ENCODE peak calls at places on chromosomes 7 and 10, in four cellular contexts. E, T, Y and S are unnamed samples.

GRCh38 chr7:100895956-100896742 is 461 bp upstream of the ACHE start:
- DNase-seq in Y (peak; percentile 50), T (peak; percentile 84), E (peak; percentile 82), S (peak; percentile 60)

GRCh38 chr10:132292287-132292971 is 15.3 kb downstream of the STK32C start:
- DNase-seq in E (peak; percentile 25), T (no peak), Y (no peak), S (no peak)

GRCh38 chr10:4947635-4948596 is 15.3 kb upstream of the AKR1C1 start:
- DNase-seq in Y (no peak), E (no peak), T (no peak), S (no peak)

GRCh38 chr10:110967009-110967630 is 47.7 kb downstream of the SHOC2 start:
- DNase-seq in E (no peak), Y (no peak), T (no peak), S (no peak)

GRCh38 chr7:137619181-137619580 is 227.6 kb downstream of the DGKI start:
- DNase-seq in T (no peak), E (no peak), Y (no peak), S (no peak)

GRCh38 chr10:26215923-26216576 is 524 bp upstream of the GAD2 start:
- DNase-seq in T (peak; percentile 50), Y (peak; percentile 20), E (no peak), S (no peak)

GRCh38 chr7:106829496-106829895 is 35.6 kb upstream of the PIK3CG start:
- DNase-seq in E (no peak), Y (no peak), T (no peak), S (no peak)

GRCh38 chr10:33163941-33164824 is 170.3 kb downstream of the NRP1 start:
- DNase-seq in Y (no peak), T (no peak), E (no peak), S (no peak)

GRCh38 chr10:15163261-15163864 is 5.1 kb downstream of the NMT2 start:
- DNase-seq in T (no peak), Y (no peak), E (no peak), S (no peak)

GRCh38 chr7:132573237-132573636 is 3.0 kb downstream of the PLXNA4 start:
- DNase-seq in Y (no peak), E (no peak), T (no peak), S (no peak)

GRCh38 chr10:95560288-95561199 is 627 bp downstream of the SORBS1 start:
- DNase-seq in Y (peak; percentile 47), E (peak; percentile 73), T (peak; percentile 69), S (peak; percentile 41)

GRCh38 chr10:82609845-82610244 is 734.9 kb downstream of the NRG3 start:
- DNase-seq in Y (no peak), E (no peak), T (peak; percentile 28), S (no peak)

GRCh38 chr10:117878626-117879025 is 168.1 kb downstream of the RAB11FIP2 start:
- DNase-seq in T (no peak), E (no peak), Y (no peak), S (no peak)

GRCh38 chr7:477626-478220 is 41.9 kb downstream of the PDGFA start:
- DNase-seq in T (no peak), Y (no peak), E (peak; percentile 29), S (peak; percentile 22)

GRCh38 chr10:1620803-1621202 is 116.5 kb downstream of the ADARB2 start:
- DNase-seq in Y (no peak), T (no peak), E (no peak), S (no peak)

GRCh38 chr10:10786334-10787090 is 231.2 kb upstream of the CELF2 start:
- DNase-seq in T (no peak), E (no peak), Y (no peak), S (no peak)

GRCh38 chr10:17416442-17417211 is 37.8 kb downstream of the ST8SIA6 start:
- DNase-seq in Y (no peak), E (no peak), T (no peak), S (no peak)

GRCh38 chr7:29527709-29528108 is 35.9 kb upstream of the PRR15 start:
- DNase-seq in Y (no peak), T (no peak), E (no peak), S (no peak)

GRCh38 chr10:10053051-10053450 is 964.6 kb upstream of the CELF2 start:
- DNase-seq in E (no peak), Y (no peak), T (no peak), S (no peak)

GRCh38 chr10:113533801-113534200 is 19.1 kb upstream of the HABP2 start:
- DNase-seq in T (no peak), Y (no peak), E (no peak), S (no peak)

GRCh38 chr10:42743697-42744096 is 38.9 kb upstream of the BMS1 start:
- DNase-seq in T (no peak), Y (no peak), E (no peak), S (no peak)

GRCh38 chr10:71014021-71014782 is 125.8 kb upstream of the PCBD1 start:
- DNase-seq in Y (peak; percentile 68), E (no peak), T (peak; percentile 53), S (no peak)

GRCh38 chr10:110918633-110919348 is at the start of gene BBIP1:
- DNase-seq in E (peak; percentile 98), Y (peak; percentile 96), T (peak; percentile 89), S (no peak)

GRCh38 chr10:50469288-50469687 is 154.5 kb downstream of the SGMS1 start:
- DNase-seq in Y (no peak), E (no peak), T (no peak), S (no peak)

GRCh38 chr7:14687777-14688176 is 214.8 kb downstream of the DGKB start:
- DNase-seq in E (no peak), T (peak; percentile 68), Y (no peak), S (no peak)

GRCh38 chr7:157272351-157273207 is 64.2 kb upstream of the DNAJB6 start:
- DNase-seq in T (peak; percentile 47), E (no peak), Y (no peak), S (no peak)

GRCh38 chr7:1021366-1021765 is 23.0 kb upstream of the GPR146 start:
- DNase-seq in Y (no peak), T (no peak), E (no peak), S (no peak)

GRCh38 chr7:93039282-93039681 is 78.5 kb downstream of the SAMD9 start:
- DNase-seq in T (no peak), E (no peak), Y (no peak), S (no peak)

GRCh38 chr7:41148521-41148951 is 554.4 kb downstream of the INHBA start:
- DNase-seq in Y (no peak), T (no peak), E (no peak), S (no peak)

DNA sequence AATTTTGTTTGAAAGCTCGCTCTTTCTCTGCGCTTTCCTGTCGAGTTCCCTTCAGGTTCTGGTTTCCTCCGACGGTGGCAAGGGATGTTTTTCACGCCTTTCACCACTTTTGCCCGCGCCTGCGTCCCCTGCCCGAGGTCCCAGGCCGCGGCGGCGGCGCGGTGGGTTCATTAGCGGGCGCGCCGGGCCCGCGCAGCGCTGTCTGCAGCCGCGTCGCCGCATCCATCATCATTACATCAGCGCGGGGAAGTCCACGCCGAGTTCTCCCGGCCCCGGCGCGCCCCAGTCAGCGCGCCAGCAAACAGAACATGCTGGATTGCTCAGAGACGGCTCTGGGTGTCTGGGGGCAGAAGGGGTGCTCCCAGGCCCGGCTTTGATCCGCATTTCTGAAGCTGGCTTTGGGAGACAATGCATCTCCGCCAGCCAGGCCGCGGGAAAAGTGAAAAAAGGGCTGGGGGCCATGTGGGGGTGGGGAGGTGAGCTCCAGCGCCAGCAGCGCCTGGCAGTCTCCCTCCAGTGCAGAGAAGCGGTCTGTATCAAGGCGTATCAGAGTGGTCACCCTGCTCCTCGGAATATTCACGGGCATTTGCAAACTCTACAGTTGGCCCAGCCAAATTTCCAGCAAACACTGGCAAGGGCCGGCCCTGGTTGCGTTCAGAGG is 8.9 kb downstream of the GLI3 start:
- DNase-seq in T (no peak), Y (peak; percentile 20), E (no peak), S (no peak)
- H3K27ac ChIP-seq in T (no peak overlapping the region), Y (no peak overlapping the region), E (no peak overlapping the region), S (no peak overlapping the region)

DNA sequence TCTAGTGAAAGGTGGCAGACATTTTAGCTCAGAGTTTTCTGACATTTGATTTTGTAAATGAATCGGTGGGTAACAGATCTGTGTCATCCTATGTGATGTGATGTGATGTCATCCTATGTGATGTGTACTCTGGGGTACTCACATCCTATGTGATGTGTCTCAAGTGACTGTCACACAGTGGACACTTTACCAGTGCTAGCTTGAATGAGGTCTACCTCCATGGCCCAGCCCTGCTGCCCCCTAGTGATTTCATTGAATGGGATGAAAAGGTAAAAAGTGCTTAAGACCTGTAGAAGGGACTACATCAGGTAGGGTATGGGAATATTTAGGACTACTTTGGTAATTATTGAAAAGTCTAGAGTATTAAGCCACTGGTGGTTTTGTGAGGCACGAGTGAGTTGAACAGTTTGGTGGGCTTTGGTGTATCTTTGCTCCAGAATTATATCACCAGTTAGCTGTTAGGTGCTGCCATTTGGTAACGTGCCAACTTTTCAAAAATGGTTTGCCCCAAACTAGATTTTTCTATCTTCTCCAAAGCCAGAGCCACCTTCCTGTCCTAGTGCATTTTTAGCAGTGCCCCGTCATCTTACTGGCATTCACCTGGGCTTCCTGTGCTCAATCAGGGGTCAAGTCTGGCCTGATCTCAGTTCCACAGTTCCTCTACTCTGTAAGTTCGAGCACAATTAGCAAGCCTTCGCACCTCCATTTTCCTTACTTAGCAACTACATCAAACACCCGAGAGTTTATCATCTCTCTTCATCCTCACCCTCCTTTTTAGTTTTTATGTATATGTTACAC is 9.7 kb downstream of the EIF4H start:
- DNase-seq in E (no peak), Y (no peak), T (peak; percentile 49), S (no peak)
- TF ChIP-seq CTCF in E (peak; percentile 24), Y (no peak), T (peak; percentile 58), S (no peak)

GRCh38 chr7:5598261-5598761 is 174.7 kb upstream of the TNRC18 start:
- DNase-seq in T (no peak), E (no peak), Y (no peak), S (no peak)

GRCh38 chr7:5596046-5596895 is 172.6 kb upstream of the TNRC18 start:
- DNase-seq in E (no peak), T (peak; percentile 90), Y (peak; percentile 78), S (no peak)

GRCh38 chr7:5598769-5599371 is 175.2 kb upstream of the TNRC18 start:
- DNase-seq in Y (no peak), T (peak; percentile 47), E (no peak), S (no peak)

GRCh38 chr7:5596896-5597246 is 173.2 kb upstream of the TNRC18 start:
- DNase-seq in E (no peak), T (no peak), Y (no peak), S (no peak)

GRCh38 chr7:5597772-5598171 is 174.1 kb upstream of the TNRC18 start:
- DNase-seq in E (no peak), T (no peak), Y (no peak), S (no peak)
- H3K4me3 ChIP-seq in E (no peak overlapping the region), T (no peak overlapping the region), Y (no peak overlapping the region), S (no peak overlapping the region)

DNA sequence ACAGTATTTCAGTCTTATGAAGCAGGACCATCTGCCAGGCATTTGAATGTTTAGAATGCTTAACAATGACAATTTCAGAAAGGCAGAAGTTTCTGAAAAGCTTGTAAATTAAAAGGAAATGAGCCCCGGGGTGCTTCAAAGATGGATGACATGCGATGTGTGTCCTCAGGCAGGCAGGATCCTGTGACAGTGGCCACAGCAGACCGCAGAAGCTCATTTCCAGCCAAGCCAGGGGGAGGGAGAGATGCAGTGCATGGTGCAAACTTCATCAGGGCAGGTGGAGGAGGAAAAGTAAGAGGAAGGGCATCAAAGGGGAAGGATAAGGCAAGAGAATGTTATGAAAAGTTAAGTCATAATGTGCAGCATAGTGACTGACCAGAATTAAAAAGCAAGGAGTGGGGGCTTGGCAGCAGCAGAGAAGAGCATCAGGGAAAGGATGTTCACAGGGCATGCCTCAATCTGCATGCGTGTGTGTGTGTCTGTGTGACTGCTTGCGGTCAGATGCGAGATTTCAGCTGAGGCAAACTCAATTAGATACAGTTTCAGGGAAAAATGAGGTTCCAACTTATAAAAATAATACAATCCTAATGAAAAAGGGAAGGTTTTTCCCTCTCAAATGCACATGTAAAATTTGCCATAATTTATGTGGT is 173.7 kb downstream of the COBL start:
- DNase-seq in T (no peak), E (no peak), Y (no peak), S (no peak)
- H3K27ac ChIP-seq in T (no peak overlapping the region), E (no peak overlapping the region), Y (no peak overlapping the region), S (no peak overlapping the region)